ENCODE peak calls at places on chromosomes 5 and 9, in six cellular contexts. N is A549, J is SK-N-SH, T is Panc1, Q is GM23338, B is HepG2. O is an unnamed sample.

GRCh38 chr5:138149530-138149929 is 10.3 kb upstream of the NME5 start:
- DNase-seq in T (no peak), Q (peak; percentile 68), N (no peak), J (no peak), B (no peak), O (no peak)

GRCh38 chr9:136187683-136188586 is 17.0 kb downstream of the LHX3 start:
- DNase-seq in N (no peak), Q (peak; percentile 26), B (no peak), J (no peak), T (no peak), O (no peak)

GRCh38 chr9:109934499-109935214 is 154.7 kb downstream of the PALM2AKAP2 start:
- DNase-seq in N (no peak), B (no peak), J (no peak), Q (no peak), T (no peak), O (no peak)

GRCh38 chr9:114366334-114367128 is 21.3 kb downstream of the AKNA start:
- DNase-seq in B (no peak), T (no peak), J (no peak), Q (no peak), N (no peak), O (no peak)

GRCh38 chr9:112866662-112867274 is 23.9 kb downstream of the SLC46A2 start:
- DNase-seq in B (no peak), N (no peak), J (no peak), T (no peak), Q (peak; percentile 79), O (no peak)

GRCh38 chr9:124758691-124759090 is 12.4 kb downstream of the NR6A1 start:
- DNase-seq in B (no peak), N (no peak), Q (no peak), J (no peak), T (no peak), O (no peak)

GRCh38 chr5:145908206-145908945 is 28.0 kb upstream of the SH3RF2 start:
- DNase-seq in Q (peak; percentile 62), B (no peak), N (peak; percentile 21), J (no peak), T (no peak), O (no peak)

GRCh38 chr5:33832904-33833575 is 58.8 kb downstream of the ADAMTS12 start:
- DNase-seq in T (no peak), N (no peak), J (no peak), B (no peak), Q (peak; percentile 59), O (no peak)

GRCh38 chr9:96420468-96421219 is 2.5 kb upstream of the ZNF367 start:
- DNase-seq in T (peak; percentile 95), J (no peak), B (peak; percentile 97), Q (peak; percentile 89), N (peak; percentile 92), O (peak; percentile 61)

GRCh38 chr9:84852902-84853301 is 183.4 kb downstream of the NTRK2 start:
- DNase-seq in N (no peak), B (no peak), T (no peak), Q (no peak), J (no peak), O (no peak)

GRCh38 chr9:20447291-20447690 is 175.0 kb downstream of the MLLT3 start:
- DNase-seq in J (no peak), B (peak; percentile 8), Q (no peak), N (no peak), T (no peak), O (no peak)

GRCh38 chr9:20066120-20066519 is 277.3 kb upstream of the SLC24A2 start:
- DNase-seq in Q (no peak), J (no peak), B (no peak), N (no peak), T (no peak), O (no peak)

GRCh38 chr5:7927466-7928375 is 58.8 kb downstream of the MTRR start:
- DNase-seq in J (peak; percentile 68), Q (peak; percentile 84), B (peak; percentile 39), T (peak; percentile 48), N (peak; percentile 60), O (peak; percentile 52)

GRCh38 chr5:139038618-139039305 is 159.4 kb downstream of the SIL1 start:
- DNase-seq in J (no peak), Q (peak; percentile 69), N (peak; percentile 21), T (no peak), B (peak; percentile 6), O (no peak)

GRCh38 chr9:34505370-34506120 is 17.2 kb downstream of the ENHO start:
- DNase-seq in Q (no peak), T (no peak), B (no peak), J (no peak), N (no peak), O (no peak)

GRCh38 chr5:139492700-139493192 is 10.2 kb upstream of the STING1 start:
- DNase-seq in T (no peak), J (no peak), N (no peak), B (no peak), Q (no peak), O (no peak)

GRCh38 chr9:28941856-28942255 is 1368.6 kb upstream of the C9orf72 start:
- DNase-seq in B (no peak), J (no peak), T (no peak), Q (peak; percentile 47), N (no peak), O (no peak)

GRCh38 chr9:115018547-115019435 is 88.4 kb upstream of the TNFSF8 start:
- DNase-seq in N (no peak), Q (no peak), J (no peak), B (no peak), T (no peak), O (no peak)

GRCh38 chr9:87479801-87480201 is 17.9 kb upstream of the DAPK1 start:
- DNase-seq in B (peak; percentile 50), T (no peak), J (no peak), N (no peak), Q (no peak), O (peak; percentile 94)

GRCh38 chr5:137572042-137572695 is 73.0 kb upstream of the SPOCK1 start:
- DNase-seq in J (no peak), Q (no peak), B (no peak), T (no peak), N (no peak), O (no peak)

GRCh38 chr5:134555889-134556311 is 30.4 kb downstream of the JADE2 start:
- DNase-seq in J (peak; percentile 90), B (peak; percentile 9), Q (peak; percentile 75), T (no peak), N (peak; percentile 92), O (no peak)

GRCh38 chr9:129166962-129167557 is 11.0 kb downstream of the IER5L start:
- DNase-seq in B (peak; percentile 58), Q (peak; percentile 87), N (peak; percentile 97), J (no peak), T (no peak), O (peak; percentile 78)

GRCh38 chr5:5492087-5492933 is 69.8 kb downstream of the ICE1 start:
- DNase-seq in J (peak; percentile 81), N (peak; percentile 44), T (peak; percentile 41), Q (peak; percentile 79), B (peak; percentile 54), O (peak; percentile 64)

GRCh38 chr5:178471666-178472065 is 118.5 kb downstream of the COL23A1 start:
- DNase-seq in B (no peak), T (no peak), J (no peak), Q (no peak), N (no peak), O (no peak)

GRCh38 chr5:135484563-135485157 is 32.5 kb upstream of the TIFAB start:
- DNase-seq in J (no peak), B (no peak), Q (no peak), N (no peak), T (no peak), O (no peak)

GRCh38 chr9:101029300-101030021 is 934 bp downstream of the PLPPR1 start:
- DNase-seq in Q (peak; percentile 34), N (no peak), J (peak; percentile 4), T (no peak), B (no peak), O (no peak)

GRCh38 chr5:104952876-104953275 is 1390.3 kb upstream of the NUDT12 start:
- DNase-seq in B (no peak), J (no peak), Q (no peak), N (no peak), T (no peak), O (no peak)

GRCh38 chr5:115961413-115962238 is 649 bp upstream of the LVRN start:
- DNase-seq in N (no peak), B (no peak), J (peak; percentile 81), Q (peak; percentile 75), T (no peak), O (no peak)

DNA sequence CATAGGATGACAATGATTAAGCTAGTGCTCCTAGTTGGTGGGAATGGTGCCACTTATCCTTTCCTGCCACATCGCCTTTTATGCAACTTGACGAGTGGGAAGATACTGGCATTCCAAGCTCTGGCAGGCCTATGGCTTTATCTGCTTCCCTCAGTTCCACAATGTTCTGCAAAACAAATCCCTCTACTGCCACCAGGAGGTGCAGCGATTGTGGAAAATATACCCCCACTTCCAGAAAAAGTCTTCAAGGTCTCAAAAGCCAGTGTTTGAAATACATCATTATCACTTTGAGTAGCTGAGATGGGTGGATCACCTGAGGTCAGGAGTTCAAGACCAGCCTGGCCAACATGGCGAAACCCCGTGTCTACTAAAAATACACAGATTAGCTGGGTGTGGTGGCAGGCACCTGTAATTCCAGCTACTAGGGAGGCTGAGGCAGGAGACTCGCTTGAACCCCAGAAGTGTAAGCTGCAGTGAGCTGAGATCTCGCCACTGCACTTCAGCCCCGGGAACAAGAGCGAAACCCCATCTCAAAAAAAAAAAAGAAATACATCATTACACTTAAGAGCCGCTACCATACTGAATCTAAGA is 3.4 kb downstream of the CLINT1 start:
- DNase-seq in T (peak; percentile 42), Q (peak; percentile 87), B (peak; percentile 59), J (peak; percentile 70), N (peak; percentile 68), O (no peak)
- TF ChIP-seq REST in T (no peak), Q (no peak), B (no peak), J (no peak), N (no peak), O (no peak)

DNA sequence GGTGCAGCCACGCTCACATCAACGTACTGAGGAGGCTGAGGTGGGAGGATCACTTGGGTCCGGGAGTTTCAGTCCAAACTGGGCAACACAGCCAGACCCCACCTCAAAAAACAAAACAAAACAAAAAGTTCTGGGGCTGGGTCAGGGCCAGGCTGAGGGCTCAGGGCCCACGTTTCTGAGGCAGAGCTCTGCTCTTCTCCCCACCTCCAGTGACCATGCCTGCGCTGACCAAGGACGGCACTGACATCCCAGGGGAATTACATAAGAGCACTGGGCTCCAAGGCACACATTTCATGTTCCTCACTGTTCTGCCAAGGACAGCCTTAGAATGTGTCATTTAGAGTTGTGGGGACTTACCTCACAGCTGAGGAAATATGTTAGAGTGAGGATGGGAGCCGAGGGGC is 40.4 kb upstream of the TESK1 start:
- DNase-seq in N (no peak), J (no peak), B (no peak), Q (no peak), T (no peak), O (no peak)
- TF ChIP-seq REST in N (no peak), J (no peak), B (no peak), Q (no peak), T (no peak), O (no peak)

GRCh38 chr9:27629425-27629824 is 56.1 kb upstream of the C9orf72 start:
- DNase-seq in T (no peak), N (no peak), B (no peak), Q (no peak), J (no peak), O (no peak)
- TF ChIP-seq REST in T (no peak), N (no peak), B (no peak), Q (no peak), J (no peak), O (no peak)

DNA sequence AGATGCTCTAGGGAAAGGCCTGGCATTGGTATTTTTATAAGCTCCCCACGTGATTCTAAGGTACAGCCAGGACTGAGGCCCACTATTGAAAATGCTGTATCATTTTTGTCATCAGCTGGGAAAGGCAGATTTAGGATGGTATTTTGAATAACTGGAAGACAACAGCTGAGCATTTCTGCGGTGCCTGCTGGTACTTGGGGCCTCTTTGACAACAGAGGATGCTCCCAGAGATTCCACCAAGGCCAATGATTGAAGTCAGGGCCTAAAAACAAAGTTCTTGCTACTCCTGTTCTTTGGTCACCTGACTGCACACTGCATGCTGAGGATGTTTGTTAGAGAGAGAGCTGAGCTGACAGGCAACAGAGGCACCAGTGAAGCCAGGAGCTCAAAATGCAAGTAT is 8.1 kb downstream of the FBLL1 start:
- DNase-seq in Q (no peak), T (no peak), J (no peak), N (no peak), B (no peak), O (no peak)
- TF ChIP-seq REST in Q (no peak), T (no peak), J (no peak), N (no peak), B (no peak), O (no peak)